ENCODE peak calls at places on chromosomes 11 and 22, in eight cellular contexts. L is psoas muscle; A is sigmoid colon; X is body of pancreas; Z is endodermal cell; Q is adrenal gland; J is naive thymus-derived CD4-positive, alpha-beta T cell; U is CD8-positive, alpha-beta memory T cell. W is an unnamed sample. For H3K9me3, the result is how much of the 10 kb centered on the place peaks cover.

GRCh38 chr11:35619754-35620640 is 1.7 kb downstream of the FJX1 start:
- DNase-seq in L (peak), A (peak), X (peak), Z (peak), Q (peak), J (no peak), U (no peak), W (peak)

GRCh38 chr11:129391864-129392263 is 16.2 kb downstream of the BARX2 start:
- DNase-seq in L (no peak), A (no peak), X (no peak), Z (no peak), Q (no peak), J (no peak), U (no peak), W (no peak)

GRCh38 chr22:27387561-27387960 is 414.0 kb downstream of the MN1 start:
- DNase-seq in L (no peak), A (no peak), X (no peak), Z (no peak), Q (no peak), J (no peak), U (no peak), W (no peak)

GRCh38 chr22:43449205-43449830 is 37.5 kb downstream of the MPPED1 start:
- DNase-seq in L (no peak), A (no peak), X (no peak), Z (peak), Q (no peak), J (no peak), U (no peak), W (no peak)

GRCh38 chr11:36744375-36745168 is 146.5 kb upstream of the RAG2 start:
- DNase-seq in L (peak), A (peak), X (peak), Z (peak), Q (peak), J (peak), U (peak), W (peak)

GRCh38 chr11:76768091-76769047 is 14.8 kb upstream of the TSKU start:
- DNase-seq in L (peak), A (peak), X (peak), Z (peak), Q (no peak), J (peak), U (no peak), W (no peak)

GRCh38 chr22:45357492-45357891 is 47.8 kb downstream of the FAM118A start:
- DNase-seq in L (no peak), A (no peak), X (no peak), Z (no peak), Q (no peak), J (no peak), U (no peak), W (no peak)

GRCh38 chr11:6655020-6655789 is 404 bp downstream of the DCHS1 start:
- DNase-seq in L (no peak), A (peak), X (no peak), Z (peak), Q (no peak), J (no peak), U (no peak), W (no peak)

GRCh38 chr22:38565441-38565840 is 4.5 kb downstream of the DMC1 start:
- DNase-seq in L (no peak), A (no peak), X (no peak), Z (no peak), Q (no peak), J (no peak), U (no peak), W (no peak)

GRCh38 chr22:31448382-31448781 is 41.3 kb downstream of the EIF4ENIF1 start:
- DNase-seq in L (no peak), A (no peak), X (no peak), Z (no peak), Q (no peak), J (no peak), U (no peak), W (no peak)

GRCh38 chr11:6746086-6746618 is 25.6 kb downstream of the OR2AG2 start:
- DNase-seq in L (no peak), A (no peak), X (no peak), Z (no peak), Q (no peak), J (no peak), U (peak), W (no peak)

GRCh38 chr11:79088967-79089366 is 351.9 kb downstream of the TENM4 start:
- DNase-seq in L (no peak), A (no peak), X (no peak), Z (no peak), Q (no peak), J (no peak), U (no peak), W (no peak)

DNA sequence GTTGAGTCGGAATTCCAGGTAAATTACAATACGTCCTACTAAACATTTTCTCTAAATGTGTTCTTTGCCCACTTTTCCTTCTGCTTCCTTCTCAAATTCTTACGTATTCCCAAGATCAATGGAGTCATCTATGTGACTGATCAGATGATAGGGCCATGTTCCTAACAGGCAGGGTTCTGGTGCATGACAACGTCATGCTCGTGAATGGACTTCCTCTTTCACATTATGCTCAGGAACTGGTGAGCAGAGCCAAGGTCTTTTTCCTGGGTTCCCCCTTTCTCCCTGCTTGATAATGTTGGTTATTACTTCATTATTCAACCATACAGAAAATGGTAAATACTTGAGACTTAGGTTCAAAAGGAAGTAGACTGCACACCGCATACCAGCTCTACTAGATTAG is 789.4 kb downstream of the OPCML start:
- DNase-seq in L (no peak), A (no peak), X (no peak), Z (no peak), Q (no peak), J (no peak), U (no peak), W (no peak)
- H3K27ac ChIP-seq in L (no peak), A (no peak), X (no peak), Z (no peak), Q (no peak), J (no peak), U (no peak), W (no peak)

GRCh38 chr11:2630679-2631078 is 69.1 kb downstream of the KCNQ1OT1 start:
- DNase-seq in L (no peak), A (no peak), X (no peak), Z (no peak), Q (no peak), J (no peak), U (no peak), W (no peak)
- H3K9me3 ChIP-seq in L (under half), A (under half), X (under half), Z (half or more), Q (under half), J (under half), U (under half), W (under half)

GRCh38 chr11:113876798-113877672 is 1.7 kb upstream of the USP28 start:
- DNase-seq in L (no peak), A (no peak), X (no peak), Z (peak), Q (no peak), J (no peak), U (no peak), W (no peak)
- H3K27ac ChIP-seq in L (peak), A (no peak), X (no peak), Z (no peak), Q (no peak), J (peak), U (peak), W (no peak)

GRCh38 chr11:97111559-97111958 is 721.7 kb downstream of the JRKL start:
- DNase-seq in L (peak), A (no peak), X (no peak), Z (no peak), Q (no peak), J (no peak), U (no peak), W (no peak)

GRCh38 chr11:97109078-97109477 is 719.3 kb downstream of the JRKL start:
- DNase-seq in L (no peak), A (no peak), X (no peak), Z (no peak), Q (no peak), J (no peak), U (no peak), W (no peak)

GRCh38 chr11:97110376-97110775 is 720.6 kb downstream of the JRKL start:
- DNase-seq in L (no peak), A (no peak), X (no peak), Z (no peak), Q (no peak), J (no peak), U (no peak), W (no peak)

DNA sequence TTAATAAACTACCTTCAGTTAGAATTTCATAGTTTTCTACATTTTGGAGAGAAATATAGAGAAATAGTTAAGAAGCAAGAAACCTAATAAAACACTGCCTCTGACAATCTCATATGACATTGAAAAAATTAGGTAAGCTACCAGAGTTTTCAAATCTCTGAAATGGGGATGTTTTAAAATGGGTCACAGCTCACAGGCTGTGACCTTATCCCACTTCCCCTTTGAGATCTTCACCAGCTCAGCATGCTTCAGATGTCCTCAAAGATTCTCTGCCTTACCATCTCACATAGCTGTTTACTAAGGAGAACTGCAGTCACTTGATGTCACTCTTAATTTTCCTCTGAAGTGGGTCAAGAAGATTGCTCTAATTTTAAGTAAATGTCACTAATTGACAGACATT is 717.8 kb downstream of the JRKL start:
- DNase-seq in L (no peak), A (no peak), X (no peak), Z (no peak), Q (no peak), J (no peak), U (no peak), W (no peak)
- H3K9me3 ChIP-seq in L (under half), A (under half), X (under half), Z (under half), Q (under half), J (under half), U (under half), W (under half)

DNA sequence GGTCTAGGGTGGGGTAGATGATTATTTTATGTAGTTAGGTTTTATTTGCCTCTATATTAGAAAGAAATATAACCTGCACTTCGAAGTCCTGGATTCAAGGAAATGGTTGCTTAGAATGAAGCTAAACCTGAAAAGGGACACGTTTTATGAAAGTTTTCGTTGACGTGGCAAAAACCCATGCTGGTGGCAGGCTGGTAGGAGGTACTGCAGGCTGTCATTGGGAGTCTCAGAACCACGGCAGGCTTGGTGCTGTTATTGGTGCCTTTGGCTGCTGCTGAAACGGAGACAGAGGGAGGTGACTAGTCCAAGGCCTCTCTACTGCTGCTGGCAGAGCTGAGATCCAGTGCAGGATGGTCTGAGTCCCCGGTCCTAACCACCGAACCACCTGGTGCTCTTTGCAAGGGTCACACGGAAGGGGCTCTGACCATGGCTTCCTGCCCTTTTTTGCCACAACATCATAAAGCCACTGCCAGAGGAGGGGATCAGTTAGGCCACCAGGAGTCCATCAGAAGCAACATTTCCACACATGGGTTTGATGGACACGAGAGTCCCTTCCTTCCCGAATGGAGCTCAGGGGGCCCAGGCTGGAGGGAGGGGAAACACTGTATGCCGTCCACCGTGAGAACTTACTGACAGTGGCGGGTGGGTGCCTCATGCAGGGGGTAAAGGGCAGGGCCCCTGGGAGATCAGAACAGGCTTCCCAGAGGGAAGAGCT is 13.4 kb downstream of the CSF2RB start:
- DNase-seq in L (no peak), A (no peak), X (no peak), Z (peak), Q (no peak), J (no peak), U (no peak), W (no peak)
- H3K27ac ChIP-seq in L (no peak), A (no peak), X (no peak), Z (no peak), Q (no peak), J (no peak), U (no peak), W (no peak)

GRCh38 chr22:16654882-16655281 is 62.3 kb upstream of the CCT8L2 start:
- DNase-seq in L (no peak), A (no peak), X (no peak), Z (no peak), Q (no peak), J (no peak), U (no peak), W (no peak)

GRCh38 chr22:16651217-16651616 is 58.6 kb upstream of the CCT8L2 start:
- DNase-seq in L (no peak), A (no peak), X (no peak), Z (no peak), Q (no peak), J (no peak), U (no peak), W (no peak)
- H3K9me3 ChIP-seq in L (under half), A (under half), X (under half), Z (under half), Q (under half), J (under half), U (under half), W (under half)

GRCh38 chr22:32815943-32816342 is 14.4 kb downstream of the TIMP3 start:
- DNase-seq in L (no peak), A (peak), X (no peak), Z (no peak), Q (no peak), J (no peak), U (no peak), W (peak)

GRCh38 chr22:32819120-32819519 is 17.6 kb downstream of the TIMP3 start:
- DNase-seq in L (no peak), A (no peak), X (no peak), Z (no peak), Q (no peak), J (no peak), U (no peak), W (no peak)

GRCh38 chr22:32815059-32815458 is 13.6 kb downstream of the TIMP3 start:
- DNase-seq in L (no peak), A (peak), X (no peak), Z (no peak), Q (no peak), J (no peak), U (no peak), W (no peak)

GRCh38 chr22:32818446-32819115 is 17.1 kb downstream of the TIMP3 start:
- DNase-seq in L (no peak), A (peak), X (no peak), Z (no peak), Q (no peak), J (no peak), U (no peak), W (peak)

DNA sequence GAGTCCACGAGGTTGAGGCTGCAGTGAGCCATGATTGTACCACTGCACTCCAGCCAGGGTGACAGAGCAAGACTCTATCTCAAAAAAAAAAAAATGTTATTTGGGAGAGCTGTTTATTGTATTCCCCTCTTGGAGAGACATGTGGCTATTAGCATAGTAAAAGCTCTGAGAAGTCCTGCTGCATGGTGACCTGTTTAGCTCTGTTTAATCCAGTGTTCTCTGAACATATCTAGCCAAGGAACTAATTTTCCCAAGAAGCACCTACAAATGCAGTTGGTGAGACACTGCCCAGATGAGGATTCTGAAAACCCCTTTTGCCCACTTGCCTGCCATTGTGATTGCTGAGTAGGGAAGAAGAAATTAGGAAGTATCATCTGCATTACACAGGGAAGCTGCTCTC is 15.6 kb downstream of the TIMP3 start:
- DNase-seq in L (no peak), A (no peak), X (no peak), Z (no peak), Q (no peak), J (no peak), U (no peak), W (no peak)
- H3K27ac ChIP-seq in L (no peak), A (no peak), X (no peak), Z (no peak), Q (peak), J (no peak), U (no peak), W (no peak)